ENCODE peak calls at places on chromosomes 16 and 17, in five cellular contexts. X is NCI-H1092 treated with DMSO at 0.1 percent for 48 hours, L is neuronal stem cell, S is Calu3, F is nucleus accumbens. Q is an unnamed sample.

GRCh38 chr16:79083879-79084278 is 516.7 kb downstream of the MAF start:
- DNase-seq in L (no peak), S (no peak), X (no peak), F (no peak), Q (peak)

GRCh38 chr17:77503916-77504651 is 363.3 kb downstream of the SEC14L1 start:
- DNase-seq in L (no peak), X (no peak), F (no peak), S (no peak), Q (no peak)

GRCh38 chr17:17719966-17720543 is 38.8 kb downstream of the RAI1 start:
- DNase-seq in X (no peak), F (no peak), L (no peak), S (no peak), Q (no peak)

GRCh38 chr16:14405611-14406537 is 224.2 kb downstream of the PARN start:
- DNase-seq in L (peak), S (peak), F (no peak), X (no peak), Q (no peak)

GRCh38 chr17:606501-607243 is 108.0 kb downstream of the VPS53 start:
- DNase-seq in L (no peak), X (no peak), F (no peak), S (no peak), Q (no peak)

GRCh38 chr17:35519442-35519841 is 18.0 kb downstream of the SLFN12L start:
- DNase-seq in L (no peak), X (no peak), F (no peak), S (peak), Q (no peak)

GRCh38 chr17:70767102-70767701 is 597.9 kb downstream of the KCNJ2 start:
- DNase-seq in F (no peak), S (peak), X (peak), L (peak), Q (peak)

GRCh38 chr16:64952177-64952576 is 169.7 kb downstream of the CDH11 start:
- DNase-seq in F (no peak), L (no peak), X (no peak), S (no peak), Q (no peak)

GRCh38 chr17:55584055-55584685 is 72.9 kb upstream of the SMIM36 start:
- DNase-seq in F (no peak), S (peak), X (no peak), L (no peak), Q (no peak)

Q was measured in Kasumi-1.